ENCODE peak calls at places on chromosomes 2 and 18, in four cellular contexts. One of them, this sample, is unnamed.

GRCh38 chr2:118123561-118124232 is 35.4 kb downstream of the INSIG2 start:
- DNase-seq in epithelial cell of esophagus: peak
- DNase-seq in Calu3: peak
- DNase-seq in AG08395: peak
- DNase-seq in this sample: peak

GRCh38 chr2:69833752-69834151 is 4.3 kb downstream of the GMCL1 start:
- DNase-seq in Calu3: no peak
- DNase-seq in epithelial cell of esophagus: no peak
- DNase-seq in AG08395: no peak
- DNase-seq in this sample: no peak

GRCh38 chr2:138123741-138124140 is 159.5 kb downstream of the HNMT start:
- DNase-seq in AG08395: no peak
- DNase-seq in epithelial cell of esophagus: no peak
- DNase-seq in Calu3: no peak
- DNase-seq in this sample: no peak

GRCh38 chr18:55552498-55553189 is 35.3 kb downstream of the TCF4 start:
- DNase-seq in epithelial cell of esophagus: no peak
- DNase-seq in AG08395: no peak
- DNase-seq in Calu3: no peak
- DNase-seq in this sample: no peak

GRCh38 chr2:64120008-64120407 is 24.2 kb downstream of the PELI1 start:
- DNase-seq in AG08395: no peak
- DNase-seq in Calu3: no peak
- DNase-seq in epithelial cell of esophagus: no peak
- DNase-seq in this sample: no peak

GRCh38 chr2:18247282-18248110 is 313.0 kb downstream of the RDH14 start:
- DNase-seq in Calu3: no peak
- DNase-seq in epithelial cell of esophagus: peak
- DNase-seq in AG08395: no peak
- DNase-seq in this sample: peak

GRCh38 chr2:223560704-223561435 is 41.3 kb downstream of the SCG2 start:
- DNase-seq in AG08395: no peak
- DNase-seq in Calu3: no peak
- DNase-seq in epithelial cell of esophagus: peak
- DNase-seq in this sample: peak

GRCh38 chr2:65064728-65065552 is 8.7 kb downstream of the CEP68 start:
- DNase-seq in Calu3: no peak
- DNase-seq in AG08395: peak
- DNase-seq in epithelial cell of esophagus: peak
- DNase-seq in this sample: peak

GRCh38 chr18:78679061-78679460 is 300.6 kb upstream of the SALL3 start:
- DNase-seq in epithelial cell of esophagus: no peak
- DNase-seq in AG08395: no peak
- DNase-seq in Calu3: no peak
- DNase-seq in this sample: no peak

GRCh38 chr2:135047295-135047694 is at the start of gene MAP3K19:
- DNase-seq in Calu3: no peak
- DNase-seq in epithelial cell of esophagus: peak
- DNase-seq in AG08395: no peak
- DNase-seq in this sample: no peak

GRCh38 chr2:157782057-157782845 is 93.9 kb downstream of the ACVR1 start:
- DNase-seq in epithelial cell of esophagus: peak
- DNase-seq in AG08395: peak
- DNase-seq in Calu3: no peak
- DNase-seq in this sample: peak

GRCh38 chr2:189762551-189763298 is at the start of gene OSGEPL1:
- DNase-seq in Calu3: peak
- DNase-seq in AG08395: peak
- DNase-seq in epithelial cell of esophagus: peak
- DNase-seq in this sample: peak

GRCh38 chr2:215851091-215851490 is 162.3 kb downstream of the MREG start:
- DNase-seq in AG08395: peak
- DNase-seq in epithelial cell of esophagus: peak
- DNase-seq in Calu3: no peak
- DNase-seq in this sample: peak

GRCh38 chr2:181675241-181675640 is 5.1 kb downstream of the NEUROD1 start:
- DNase-seq in AG08395: no peak
- DNase-seq in epithelial cell of esophagus: no peak
- DNase-seq in Calu3: no peak
- DNase-seq in this sample: no peak

GRCh38 chr2:14234911-14235310 is 397.6 kb upstream of the LRATD1 start:
- DNase-seq in epithelial cell of esophagus: peak
- DNase-seq in Calu3: no peak
- DNase-seq in AG08395: no peak
- DNase-seq in this sample: peak

GRCh38 chr2:30367232-30368070 is 79.6 kb upstream of the LCLAT1 start:
- DNase-seq in Calu3: no peak
- DNase-seq in epithelial cell of esophagus: no peak
- DNase-seq in AG08395: no peak
- DNase-seq in this sample: no peak

GRCh38 chr2:21392660-21393059 is 268.9 kb downstream of the TDRD15 start:
- DNase-seq in Calu3: no peak
- DNase-seq in AG08395: no peak
- DNase-seq in epithelial cell of esophagus: no peak
- DNase-seq in this sample: no peak

GRCh38 chr2:27078267-27079194 is at the start of gene EMILIN1:
- DNase-seq in AG08395: peak
- DNase-seq in Calu3: no peak
- DNase-seq in epithelial cell of esophagus: no peak
- DNase-seq in this sample: no peak

GRCh38 chr18:3748081-3748480 is 298.1 kb downstream of the TGIF1 start:
- DNase-seq in epithelial cell of esophagus: no peak
- DNase-seq in AG08395: no peak
- DNase-seq in Calu3: no peak
- DNase-seq in this sample: no peak

GRCh38 chr2:114784890-114785583 is 342.6 kb downstream of the DPP10 start:
- DNase-seq in AG08395: no peak
- DNase-seq in Calu3: no peak
- DNase-seq in epithelial cell of esophagus: no peak
- DNase-seq in this sample: no peak

GRCh38 chr18:49584431-49584830 is 22.6 kb downstream of the LIPG start:
- DNase-seq in AG08395: no peak
- DNase-seq in epithelial cell of esophagus: peak
- DNase-seq in Calu3: no peak
- DNase-seq in this sample: no peak

GRCh38 chr2:19235308-19235707 is 123.1 kb downstream of the OSR1 start:
- DNase-seq in epithelial cell of esophagus: peak
- DNase-seq in Calu3: no peak
- DNase-seq in AG08395: peak
- DNase-seq in this sample: peak

GRCh38 chr2:46353509-46353908 is 56.3 kb downstream of the EPAS1 start:
- DNase-seq in AG08395: no peak
- DNase-seq in Calu3: no peak
- DNase-seq in epithelial cell of esophagus: peak
- DNase-seq in this sample: no peak

GRCh38 chr2:206693399-206694137 is 24.6 kb downstream of the DYTN start:
- DNase-seq in AG08395: peak
- DNase-seq in Calu3: peak
- DNase-seq in epithelial cell of esophagus: peak
- DNase-seq in this sample: peak

GRCh38 chr2:175926272-175926671 is 75.8 kb downstream of the LNPK start:
- DNase-seq in epithelial cell of esophagus: peak
- DNase-seq in AG08395: peak
- DNase-seq in Calu3: no peak
- DNase-seq in this sample: peak

GRCh38 chr2:71583876-71584275 is 130.5 kb downstream of the DYSF start:
- DNase-seq in Calu3: no peak
- DNase-seq in AG08395: peak
- DNase-seq in epithelial cell of esophagus: no peak
- DNase-seq in this sample: no peak

GRCh38 chr2:160125828-160126227 is 63.4 kb upstream of the PLA2R1 start:
- DNase-seq in AG08395: no peak
- DNase-seq in epithelial cell of esophagus: no peak
- DNase-seq in Calu3: no peak
- DNase-seq in this sample: no peak

GRCh38 chr2:239464166-239465016 is 63.6 kb upstream of the HDAC4 start:
- DNase-seq in Calu3: no peak
- DNase-seq in AG08395: no peak
- DNase-seq in epithelial cell of esophagus: no peak
- DNase-seq in this sample: no peak

GRCh38 chr2:120432293-120432975 is 86.5 kb downstream of the INHBB start:
- DNase-seq in AG08395: no peak
- DNase-seq in Calu3: no peak
- DNase-seq in epithelial cell of esophagus: no peak
- DNase-seq in this sample: no peak

GRCh38 chr2:203808041-203808750 is 59.4 kb upstream of the CTLA4 start:
- DNase-seq in AG08395: peak
- DNase-seq in Calu3: no peak
- DNase-seq in epithelial cell of esophagus: peak
- DNase-seq in this sample: no peak

GRCh38 chr2:160828076-160828475 is 332.2 kb upstream of the TANK start:
- DNase-seq in Calu3: no peak
- DNase-seq in AG08395: no peak
- DNase-seq in epithelial cell of esophagus: no peak
- DNase-seq in this sample: no peak

GRCh38 chr18:67694787-67695186 is 178.3 kb upstream of the DSEL start:
- DNase-seq in epithelial cell of esophagus: peak
- DNase-seq in AG08395: no peak
- DNase-seq in Calu3: no peak
- DNase-seq in this sample: peak

GRCh38 chr2:23250371-23250770 is 134.6 kb upstream of the KLHL29 start:
- DNase-seq in epithelial cell of esophagus: no peak
- DNase-seq in Calu3: no peak
- DNase-seq in AG08395: no peak
- DNase-seq in this sample: no peak

GRCh38 chr2:110883401-110883800 is 151.0 kb downstream of the ACOXL start:
- DNase-seq in AG08395: no peak
- DNase-seq in epithelial cell of esophagus: peak
- DNase-seq in Calu3: no peak
- DNase-seq in this sample: no peak

GRCh38 chr18:8949206-8949605 is 153.3 kb upstream of the NDUFV2 start:
- DNase-seq in AG08395: peak
- DNase-seq in epithelial cell of esophagus: no peak
- DNase-seq in Calu3: no peak
- DNase-seq in this sample: no peak

GRCh38 chr2:157245441-157246211 is 11.9 kb upstream of the GALNT5 start:
- DNase-seq in Calu3: no peak
- DNase-seq in AG08395: no peak
- DNase-seq in epithelial cell of esophagus: no peak
- DNase-seq in this sample: no peak